ENCODE peak calls at places on chromosomes 2 and 18, in nine cellular contexts. Y is posterior cingulate gyrus; M is amniotic stem cell; K is EL; R is caudate nucleus; H is SIG-M5; W is germinal center; P is progenitor cell of endocrine pancreas; N is effector CD4-positive, alpha-beta T cell. F is an unnamed sample.

GRCh38 chr2:152825834-152826233 is 107.4 kb downstream of the ARL6IP6 start:
- DNase-seq in R (no peak), Y (no peak), P (no peak), N (no peak), M (no peak), W (no peak), K (peak; percentile 80), H (no peak), F (no peak)

GRCh38 chr18:58716046-58716766 is 44.9 kb downstream of the MALT1 start:
- DNase-seq in R (no peak), N (no peak), K (no peak), M (no peak), H (no peak), W (peak; percentile 29), Y (no peak), P (no peak), F (peak; percentile 28)

GRCh38 chr18:21129586-21130216 is 18.1 kb upstream of the ROCK1 start:
- DNase-seq in H (no peak), W (no peak), P (no peak), M (no peak), Y (no peak), N (no peak), K (peak; percentile 70), R (no peak), F (no peak)

GRCh38 chr2:41496908-41497307 is 550.9 kb upstream of the PKDCC start:
- DNase-seq in R (no peak), N (no peak), W (no peak), K (peak; percentile 3), M (no peak), Y (no peak), P (no peak), H (no peak), F (no peak)

GRCh38 chr2:235727186-235727585 is 233.3 kb downstream of the AGAP1 start:
- DNase-seq in N (no peak), P (no peak), Y (no peak), M (no peak), W (no peak), R (no peak), H (no peak), K (no peak), F (no peak)

GRCh38 chr18:54090856-54091255 is 133.6 kb downstream of the MBD2 start:
- DNase-seq in R (no peak), H (no peak), Y (no peak), W (no peak), P (no peak), N (no peak), K (no peak), M (no peak), F (no peak)

GRCh38 chr18:7116832-7117389 is 686 bp downstream of the LAMA1 start:
- DNase-seq in P (peak; percentile 43), W (no peak), H (no peak), M (no peak), K (peak; percentile 30), R (no peak), N (no peak), Y (peak; percentile 73), F (no peak)

GRCh38 chr18:4035521-4035920 is 419.6 kb downstream of the DLGAP1 start:
- DNase-seq in R (no peak), P (no peak), H (no peak), Y (no peak), W (no peak), N (no peak), M (no peak), K (no peak), F (no peak)

GRCh38 chr2:7632420-7632819 is 715.2 kb downstream of the RNF144A start:
- DNase-seq in R (no peak), K (no peak), N (no peak), P (no peak), Y (no peak), W (no peak), M (no peak), H (no peak), F (no peak)

GRCh38 chr2:116911520-116911919 is 903.0 kb upstream of the DDX18 start:
- DNase-seq in W (no peak), Y (no peak), P (no peak), K (no peak), M (no peak), N (no peak), R (no peak), H (no peak), F (peak; percentile 77)

GRCh38 chr2:224971214-224971613 is 71.1 kb downstream of the DOCK10 start:
- DNase-seq in N (no peak), W (no peak), M (no peak), K (no peak), H (no peak), P (no peak), Y (no peak), R (no peak), F (peak; percentile 81)

GRCh38 chr2:28067602-28068001 is 177.1 kb downstream of the BABAM2 start:
- DNase-seq in Y (no peak), K (no peak), P (no peak), R (no peak), M (no peak), W (no peak), H (no peak), N (no peak), F (no peak)

GRCh38 chr18:65750421-65751144 is at the start of gene CDH7:
- DNase-seq in H (no peak), P (peak; percentile 61), W (no peak), K (no peak), N (no peak), M (no peak), R (peak; percentile 64), Y (peak; percentile 81), F (no peak)

GRCh38 chr2:207133862-207134519 is 31.8 kb downstream of the KLF7 start:
- DNase-seq in K (peak; percentile 97), P (no peak), Y (no peak), R (no peak), W (no peak), N (no peak), H (no peak), M (no peak), F (no peak)

GRCh38 chr2:119641562-119642258 is 37.3 kb upstream of the TMEM177 start:
- DNase-seq in Y (peak; percentile 95), N (peak; percentile 62), W (peak; percentile 82), R (peak; percentile 58), H (no peak), K (peak; percentile 74), M (peak; percentile 50), P (peak; percentile 50), F (peak; percentile 80)

GRCh38 chr18:577606-578005 is 2.6 kb upstream of the CETN1 start:
- DNase-seq in M (no peak), N (no peak), W (no peak), P (no peak), R (no peak), K (no peak), H (no peak), Y (no peak), F (no peak)

GRCh38 chr2:161139098-161139987 is 20.9 kb upstream of the TANK start:
- DNase-seq in M (no peak), Y (no peak), P (no peak), N (no peak), R (no peak), W (no peak), K (peak; percentile 14), H (no peak), F (no peak)

GRCh38 chr2:101466426-101466825 is 8.5 kb downstream of the RFX8 start:
- DNase-seq in Y (no peak), W (no peak), R (no peak), K (no peak), P (no peak), H (peak; percentile 43), N (no peak), M (no peak), F (no peak)

GRCh38 chr2:19763731-19764130 is 138.1 kb downstream of the TTC32 start:
- DNase-seq in H (no peak), N (no peak), K (no peak), Y (no peak), R (no peak), P (no peak), M (no peak), W (no peak), F (no peak)

GRCh38 chr2:3008551-3009498 is 368.8 kb downstream of the EIPR1 start:
- DNase-seq in Y (no peak), M (no peak), N (no peak), W (no peak), K (no peak), P (no peak), H (no peak), R (no peak), F (no peak)

GRCh38 chr2:174859563-174860169 is 95.4 kb upstream of the CHRNA1 start:
- DNase-seq in Y (no peak), H (no peak), K (no peak), M (no peak), R (no peak), W (no peak), P (no peak), N (no peak), F (no peak)

GRCh38 chr2:97673915-97674283 is 4.4 kb downstream of the C2orf92 start:
- DNase-seq in M (no peak), N (no peak), Y (no peak), R (no peak), K (no peak), H (no peak), P (no peak), W (no peak), F (no peak)

GRCh38 chr2:98043101-98043500 is 43.9 kb upstream of the VWA3B start:
- DNase-seq in R (no peak), K (no peak), M (no peak), P (no peak), H (no peak), N (no peak), Y (no peak), W (no peak), F (no peak)

GRCh38 chr2:67397143-67397986 is at the start of gene ETAA1:
- DNase-seq in Y (peak; percentile 98), W (peak; percentile 98), N (peak; percentile 90), P (peak; percentile 82), K (peak; percentile 91), R (peak; percentile 86), M (peak; percentile 89), H (peak; percentile 29), F (peak; percentile 92)

GRCh38 chr2:112627060-112628040 is 18.4 kb upstream of the SLC20A1 start:
- DNase-seq in Y (no peak), M (peak; percentile 84), R (no peak), N (no peak), H (no peak), W (no peak), K (peak; percentile 96), P (no peak), F (no peak)

GRCh38 chr2:72113847-72114692 is 33.6 kb downstream of the CYP26B1 start:
- DNase-seq in Y (no peak), M (no peak), H (no peak), K (no peak), N (no peak), W (no peak), R (no peak), P (no peak), F (no peak)

GRCh38 chr2:119856469-119856901 is 96.8 kb downstream of the PTPN4 start:
- DNase-seq in M (no peak), W (no peak), N (no peak), K (no peak), Y (no peak), H (no peak), P (no peak), R (no peak), F (peak; percentile 50)

GRCh38 chr2:5690718-5691658 is 1.2 kb upstream of the SOX11 start:
- DNase-seq in P (peak; percentile 73), W (no peak), R (peak; percentile 39), Y (peak; percentile 53), H (no peak), N (no peak), K (no peak), M (no peak), F (no peak)

GRCh38 chr2:81087646-81088045 is 783.1 kb upstream of the LRRTM1 start:
- DNase-seq in P (no peak), R (no peak), K (no peak), Y (no peak), N (no peak), W (no peak), M (no peak), H (no peak), F (no peak)

GRCh38 chr2:143284087-143284675 is 155.0 kb downstream of the ARHGAP15 start:
- DNase-seq in W (peak; percentile 14), R (no peak), M (peak; percentile 1), P (no peak), K (peak; percentile 48), N (peak; percentile 12), H (no peak), Y (no peak), F (peak; percentile 20)

GRCh38 chr18:59416818-59417217 is 57.8 kb upstream of the LMAN1 start:
- DNase-seq in N (no peak), R (no peak), W (no peak), H (no peak), Y (no peak), K (no peak), P (no peak), M (no peak), F (no peak)